ENCODE peak calls at places on chromosomes 3 and 15, in four cellular contexts. One of them, this sample, is unnamed.

GRCh38 chr15:23690015-23690414 is 2.9 kb upstream of the NDN start:
- DNase-seq in coronary artery: no peak
- DNase-seq in MCF 10A: no peak
- DNase-seq in upper lobe of right lung: no peak
- DNase-seq in this sample: no peak

GRCh38 chr15:69377137-69377536 is 37.0 kb upstream of the KIF23 start:
- DNase-seq in coronary artery: no peak
- DNase-seq in MCF 10A: no peak
- DNase-seq in upper lobe of right lung: peak
- DNase-seq in this sample: no peak

GRCh38 chr3:191237045-191237882 is 38.2 kb downstream of the OSTN start:
- DNase-seq in coronary artery: no peak
- DNase-seq in MCF 10A: no peak
- DNase-seq in upper lobe of right lung: no peak
- DNase-seq in this sample: no peak

GRCh38 chr3:73069775-73070444 is 8.5 kb downstream of the EBLN2 start:
- DNase-seq in coronary artery: no peak
- DNase-seq in MCF 10A: no peak
- DNase-seq in upper lobe of right lung: no peak
- DNase-seq in this sample: no peak

GRCh38 chr15:78077053-78077859 is at the start of gene TBC1D2B:
- DNase-seq in coronary artery: no peak
- DNase-seq in MCF 10A: peak
- DNase-seq in upper lobe of right lung: peak
- DNase-seq in this sample: peak

GRCh38 chr15:72099155-72099554 is 18.8 kb downstream of the MYO9A start:
- DNase-seq in coronary artery: no peak
- DNase-seq in MCF 10A: no peak
- DNase-seq in upper lobe of right lung: no peak
- DNase-seq in this sample: no peak

GRCh38 chr3:177195242-177195940 is 1.9 kb downstream of the TBL1XR1 start:
- DNase-seq in coronary artery: no peak
- DNase-seq in MCF 10A: peak
- DNase-seq in upper lobe of right lung: no peak
- DNase-seq in this sample: no peak

GRCh38 chr15:41501191-41501917 is 7.7 kb downstream of the ITPKA start:
- DNase-seq in coronary artery: no peak
- DNase-seq in MCF 10A: no peak
- DNase-seq in upper lobe of right lung: peak
- DNase-seq in this sample: no peak

GRCh38 chr3:152436707-152437615 is 168.2 kb downstream of the MBNL1 start:
- DNase-seq in coronary artery: no peak
- DNase-seq in MCF 10A: no peak
- DNase-seq in upper lobe of right lung: no peak
- DNase-seq in this sample: peak

GRCh38 chr15:40825661-40826088 is 2.8 kb downstream of the PPP1R14D start:
- DNase-seq in coronary artery: no peak
- DNase-seq in MCF 10A: peak
- DNase-seq in upper lobe of right lung: no peak
- DNase-seq in this sample: no peak

GRCh38 chr3:31590650-31591049 is 57.9 kb downstream of the STT3B start:
- DNase-seq in coronary artery: no peak
- DNase-seq in MCF 10A: no peak
- DNase-seq in upper lobe of right lung: no peak
- DNase-seq in this sample: no peak

GRCh38 chr3:188868803-188869202 is 303.0 kb upstream of the TPRG1 start:
- DNase-seq in coronary artery: no peak
- DNase-seq in MCF 10A: no peak
- DNase-seq in upper lobe of right lung: no peak
- DNase-seq in this sample: no peak

GRCh38 chr3:53730565-53730964 is 115.7 kb downstream of the CHDH start:
- DNase-seq in coronary artery: no peak
- DNase-seq in MCF 10A: peak
- DNase-seq in upper lobe of right lung: no peak
- DNase-seq in this sample: peak

GRCh38 chr3:52848617-52849016 is 13.8 kb upstream of the MUSTN1 start:
- DNase-seq in coronary artery: no peak
- DNase-seq in MCF 10A: peak
- DNase-seq in upper lobe of right lung: no peak
- DNase-seq in this sample: peak

GRCh38 chr3:151974067-151974466 is 100.6 kb downstream of the SUCNR1 start:
- DNase-seq in coronary artery: no peak
- DNase-seq in MCF 10A: peak
- DNase-seq in upper lobe of right lung: no peak
- DNase-seq in this sample: peak

GRCh38 chr3:18098960-18099587 is 326.1 kb downstream of the SATB1 start:
- DNase-seq in coronary artery: no peak
- DNase-seq in MCF 10A: peak
- DNase-seq in upper lobe of right lung: no peak
- DNase-seq in this sample: peak

GRCh38 chr3:196454935-196455334 is 22.7 kb upstream of the UBXN7 start:
- DNase-seq in coronary artery: no peak
- DNase-seq in MCF 10A: no peak
- DNase-seq in upper lobe of right lung: no peak
- DNase-seq in this sample: peak

GRCh38 chr15:73927476-73928240 is 1.4 kb downstream of the LOXL1 start:
- DNase-seq in coronary artery: no peak
- DNase-seq in MCF 10A: peak
- DNase-seq in upper lobe of right lung: peak
- DNase-seq in this sample: no peak

GRCh38 chr15:79091204-79091867 is 756 bp upstream of the RASGRF1 start:
- DNase-seq in coronary artery: peak
- DNase-seq in MCF 10A: no peak
- DNase-seq in upper lobe of right lung: peak
- DNase-seq in this sample: no peak

GRCh38 chr15:40274350-40275274 is 8.3 kb downstream of the ANKRD63 start:
- DNase-seq in coronary artery: peak
- DNase-seq in MCF 10A: peak
- DNase-seq in upper lobe of right lung: peak
- DNase-seq in this sample: peak

GRCh38 chr15:60580650-60581415 is 101.9 kb upstream of the ICE2 start:
- DNase-seq in coronary artery: no peak
- DNase-seq in MCF 10A: no peak
- DNase-seq in upper lobe of right lung: no peak
- DNase-seq in this sample: no peak

GRCh38 chr3:191239439-191240035 is 40.5 kb downstream of the OSTN start:
- DNase-seq in coronary artery: no peak
- DNase-seq in MCF 10A: no peak
- DNase-seq in upper lobe of right lung: no peak
- DNase-seq in this sample: no peak

GRCh38 chr15:71800835-71801745 is 9.3 kb upstream of the NR2E3 start:
- DNase-seq in coronary artery: no peak
- DNase-seq in MCF 10A: peak
- DNase-seq in upper lobe of right lung: no peak
- DNase-seq in this sample: peak

GRCh38 chr3:67981077-67981476 is 326.7 kb upstream of the SUCLG2 start:
- DNase-seq in coronary artery: no peak
- DNase-seq in MCF 10A: no peak
- DNase-seq in upper lobe of right lung: no peak
- DNase-seq in this sample: no peak

This sample was measured in AG08395.